ENCODE peak calls at places on chromosomes 3 and 15, in ten cellular contexts. Z is CD8-positive, alpha-beta T cell; D is brain microvascular endothelial cell; X is BJ; B is cardiac muscle cell; W is BE2C; O is kidney; H is right lobe of liver; N is tibial nerve; Y is endothelial cell of umbilical vein. C is an unnamed sample.
A peak's percentile ranks its signal among the peaks of the same experiment; 100 is the strongest.

GRCh38 chr15:27686376-27686775 is 412.7 kb downstream of the OCA2 start:
- DNase-seq in Z (no peak), X (no peak), N (no peak), H (no peak), B (no peak), D (peak; percentile 0), O (no peak), Y (no peak), W (no peak), C (no peak)

GRCh38 chr3:111750278-111750884 is 108.7 kb upstream of the PHLDB2 start:
- DNase-seq in O (no peak), H (no peak), Z (no peak), W (no peak), B (no peak), Y (no peak), X (no peak), N (no peak), D (no peak), C (no peak)

GRCh38 chr3:41073190-41073589 is 126.1 kb upstream of the CTNNB1 start:
- DNase-seq in O (no peak), W (no peak), Y (no peak), D (peak; percentile 20), H (no peak), N (no peak), Z (no peak), X (no peak), B (no peak), C (no peak)

GRCh38 chr3:185460719-185461350 is 38.0 kb downstream of the TMEM41A start:
- DNase-seq in D (no peak), Y (peak; percentile 37), X (no peak), B (peak; percentile 8), N (no peak), Z (no peak), O (no peak), W (no peak), H (no peak), C (no peak)

GRCh38 chr3:106610362-106610997 is 741.7 kb upstream of the CBLB start:
- DNase-seq in Y (peak; percentile 65), D (no peak), B (no peak), Z (no peak), X (no peak), O (no peak), H (no peak), W (no peak), N (no peak), C (no peak)

GRCh38 chr3:140424726-140425125 is 253.1 kb upstream of the TRIM42 start:
- DNase-seq in O (no peak), B (no peak), D (no peak), W (no peak), Y (no peak), H (no peak), X (no peak), N (no peak), Z (no peak), C (no peak)

GRCh38 chr15:91135201-91136130 is 35.4 kb downstream of the SV2B start:
- DNase-seq in O (no peak), Y (no peak), N (no peak), Z (no peak), X (no peak), W (no peak), H (no peak), D (no peak), B (no peak), C (peak; percentile 63)

GRCh38 chr3:5022966-5023776 is 43.9 kb downstream of the BHLHE40 start:
- DNase-seq in W (no peak), Z (no peak), O (peak; percentile 91), Y (peak; percentile 94), H (no peak), N (no peak), B (no peak), D (peak; percentile 99), X (peak; percentile 98), C (no peak)

GRCh38 chr3:67863869-67864268 is 209.5 kb upstream of the SUCLG2 start:
- DNase-seq in X (no peak), O (no peak), W (no peak), Z (no peak), Y (peak; percentile 9), H (no peak), B (peak; percentile 14), D (peak; percentile 4), N (no peak), C (no peak)

GRCh38 chr15:59294961-59295741 is 77.5 kb downstream of the MYO1E start:
- DNase-seq in D (peak; percentile 88), H (no peak), Y (peak; percentile 83), Z (no peak), W (no peak), O (no peak), X (peak; percentile 96), N (peak; percentile 18), B (no peak), C (no peak)

GRCh38 chr15:30922469-30923311 is 19.0 kb downstream of the FAN1 start:
- DNase-seq in O (peak; percentile 78), W (no peak), H (no peak), B (no peak), X (peak; percentile 44), N (no peak), Z (no peak), Y (peak; percentile 83), D (peak; percentile 28), C (no peak)

GRCh38 chr3:72097053-72097452 is 312.1 kb upstream of the PROK2 start:
- DNase-seq in D (no peak), N (no peak), Z (no peak), X (no peak), Y (no peak), O (no peak), W (no peak), H (no peak), B (no peak), C (no peak)

GRCh38 chr3:127784283-127784682 is 38.0 kb downstream of the MGLL start:
- DNase-seq in O (peak; percentile 44), D (no peak), X (no peak), Y (no peak), B (no peak), Z (no peak), N (no peak), W (no peak), H (no peak), C (no peak)

GRCh38 chr3:55440406-55440708 is 46.7 kb downstream of the WNT5A start:
- DNase-seq in X (no peak), Y (no peak), H (no peak), O (no peak), Z (no peak), W (no peak), N (no peak), B (no peak), D (no peak), C (no peak)

GRCh38 chr3:194315965-194316361 is 35.2 kb downstream of the CPN2 start:
- DNase-seq in D (no peak), B (no peak), O (no peak), Y (no peak), N (peak; percentile 27), H (no peak), W (no peak), X (no peak), Z (no peak), C (no peak)

DNA sequence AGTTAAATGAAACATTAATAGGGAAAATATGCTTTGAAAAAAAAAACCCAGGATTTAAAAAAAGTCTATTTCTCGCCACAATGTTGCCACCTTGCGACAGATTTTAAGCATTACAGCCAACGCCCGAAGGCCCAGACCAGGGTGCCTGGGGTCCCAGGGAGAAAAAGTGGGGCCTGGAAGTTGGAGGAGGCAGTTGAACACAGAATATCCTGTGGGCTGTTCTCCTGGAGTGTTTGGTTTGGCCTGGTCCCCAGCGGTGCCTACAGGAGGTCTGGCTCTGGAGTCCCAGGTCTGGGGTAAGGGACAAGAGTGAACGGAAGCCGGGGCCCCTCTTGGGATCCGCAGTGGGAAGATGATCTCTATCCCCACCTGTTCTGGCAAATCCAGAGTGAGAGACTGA is 3.4 kb downstream of the RNU6-1 start:
- DNase-seq in W (peak; percentile 60), Z (peak; percentile 69), X (no peak), N (peak; percentile 72), Y (peak; percentile 52), H (no peak), B (peak; percentile 61), O (peak; percentile 71), D (no peak), C (no peak)
- H3K4me3 ChIP-seq in W (no peak overlapping the region), Z (peak overlapping the region; percentile 61), X (no peak overlapping the region), N (peak overlapping the region; percentile 38), Y (no peak overlapping the region), H (peak overlapping the region; percentile 28), B (no peak overlapping the region), O (peak overlapping the region; percentile 40), D (no peak overlapping the region), C (no peak overlapping the region)

GRCh38 chr3:13224967-13225366 is 151.7 kb upstream of the IQSEC1 start:
- DNase-seq in D (no peak), N (no peak), Y (no peak), W (no peak), Z (no peak), B (no peak), O (no peak), H (peak; percentile 61), X (no peak), C (no peak)
- TF ChIP-seq CTCF in D (no peak), N (no peak), Y (no peak), W (no peak), Z (no peak), B (no peak), O (no peak), H (peak; percentile 11), X (no peak), C (no peak)

GRCh38 chr15:45486317-45486716 is 36.2 kb downstream of the SLC30A4 start:
- DNase-seq in D (no peak), B (no peak), Y (no peak), H (no peak), W (no peak), O (no peak), N (no peak), Z (no peak), X (no peak), C (no peak)
- H3K36me3 ChIP-seq in D (no peaks in the 10 kb centered on the region), B (no peaks in the 10 kb centered on the region), Y (no peaks in the 10 kb centered on the region), H (no peaks in the 10 kb centered on the region), W (no peaks in the 10 kb centered on the region), O (peaks cover 10% of the 10 kb centered on the region), N (peaks cover 83% of the 10 kb centered on the region), Z (peaks cover 4% of the 10 kb centered on the region), X (no peaks in the 10 kb centered on the region), C (no peaks in the 10 kb centered on the region)

GRCh38 chr3:23806322-23807160 is 786 bp downstream of the UBE2E1 start:
- DNase-seq in Z (peak; percentile 54), H (peak; percentile 54), W (peak; percentile 9), N (peak; percentile 21), X (no peak), B (peak; percentile 72), Y (peak; percentile 35), D (no peak), O (peak; percentile 79), C (peak; percentile 30)

GRCh38 chr3:23807161-23808015 is 1.6 kb downstream of the UBE2E1 start:
- DNase-seq in O (no peak), B (peak; percentile 54), Y (no peak), Z (no peak), N (peak; percentile 23), X (no peak), D (no peak), H (no peak), W (no peak), C (peak; percentile 52)

GRCh38 chr3:23809840-23810341 is 4.1 kb downstream of the UBE2E1 start:
- DNase-seq in N (no peak), W (no peak), Y (peak; percentile 14), O (no peak), X (no peak), H (no peak), Z (no peak), D (no peak), B (no peak), C (no peak)

GRCh38 chr3:23809294-23809693 is 3.5 kb downstream of the UBE2E1 start:
- DNase-seq in O (no peak), N (no peak), H (no peak), W (no peak), D (no peak), B (no peak), Z (no peak), X (no peak), Y (no peak), C (no peak)

GRCh38 chr3:23808525-23808924 is 2.8 kb downstream of the UBE2E1 start:
- DNase-seq in N (no peak), Z (no peak), H (no peak), O (no peak), D (no peak), X (no peak), W (no peak), Y (no peak), B (no peak), C (no peak)
- H3K4me3 ChIP-seq in N (no peak overlapping the region), Z (no peak overlapping the region), H (no peak overlapping the region), O (no peak overlapping the region), D (no peak overlapping the region), X (no peak overlapping the region), W (no peak overlapping the region), Y (no peak overlapping the region), B (peak overlapping the region; percentile 98), C (peak overlapping the region; percentile 82)

C was measured in GM06990.